ENCODE peak calls at places on chromosomes 4 and X, in seven cellular contexts. W is nephron progenitor cell, C is GM13976, H is psoas muscle, A is A549, Z is neural crest cell, I is A673. Q is an unnamed sample.

GRCh38 chrX:10071451-10072163 is 85.2 kb upstream of the CLCN4 start:
- DNase-seq in C (no peak), W (no peak), H (no peak), Z (no peak), I (peak; percentile 52), A (no peak), Q (no peak)

GRCh38 chrX:153773218-153773611 is 7.6 kb upstream of the SRPK3 start:
- DNase-seq in W (no peak), Z (no peak), I (no peak), A (no peak), H (no peak), C (no peak), Q (no peak)

GRCh38 chrX:107135076-107135964 is 16.7 kb upstream of the RBM41 start:
- DNase-seq in H (no peak), I (peak; percentile 45), A (peak; percentile 89), Z (no peak), W (no peak), C (no peak), Q (no peak)

GRCh38 chrX:71515039-71515398 is 17.9 kb upstream of the OGT start:
- DNase-seq in W (no peak), C (no peak), I (no peak), H (peak; percentile 46), Z (no peak), A (no peak), Q (no peak)

GRCh38 chr4:40878548-40879055 is 128.8 kb downstream of the NSUN7 start:
- DNase-seq in A (no peak), H (no peak), Z (no peak), W (no peak), I (no peak), C (no peak), Q (no peak)

GRCh38 chrX:128106630-128107029 is 54.4 kb upstream of the ACTRT1 start:
- DNase-seq in I (peak; percentile 60), Z (peak; percentile 10), C (peak; percentile 1), H (no peak), A (peak; percentile 38), W (peak; percentile 2), Q (peak; percentile 4)

GRCh38 chrX:131677655-131678628 is 134.1 kb downstream of the OR13H1 start:
- DNase-seq in A (peak; percentile 38), W (peak; percentile 78), C (peak; percentile 70), H (peak; percentile 21), I (peak; percentile 47), Z (peak; percentile 66), Q (peak; percentile 51)

GRCh38 chr4:101064541-101065180 is 282.7 kb downstream of the PPP3CA start:
- DNase-seq in A (no peak), C (no peak), H (no peak), W (no peak), Z (no peak), I (no peak), Q (no peak)

GRCh38 chr4:78693777-78694456 is 82.2 kb upstream of the BMP2K start:
- DNase-seq in W (no peak), I (no peak), H (peak; percentile 31), A (no peak), C (no peak), Z (no peak), Q (no peak)

GRCh38 chr4:137312257-137312656 is 220.0 kb downstream of the PCDH18 start:
- DNase-seq in H (no peak), C (no peak), W (no peak), Z (no peak), I (no peak), A (no peak), Q (no peak)

GRCh38 chr4:128528793-128529553 is 241.4 kb upstream of the PGRMC2 start:
- DNase-seq in C (no peak), I (peak; percentile 68), Z (no peak), A (peak; percentile 95), H (no peak), W (no peak), Q (no peak)

GRCh38 chr4:114458728-114459127 is 139.9 kb upstream of the UGT8 start:
- DNase-seq in Z (no peak), A (no peak), C (no peak), H (no peak), W (no peak), I (no peak), Q (no peak)

GRCh38 chr4:73259552-73260140 is 1.0 kb upstream of the ANKRD17 start:
- DNase-seq in H (no peak), W (peak; percentile 12), Z (peak; percentile 4), I (no peak), C (no peak), A (no peak), Q (no peak)

GRCh38 chrX:531611-531936 is 99.0 kb upstream of the SHOX start:
- DNase-seq in A (no peak), I (no peak), H (no peak), W (no peak), Z (no peak), C (no peak), Q (no peak)

GRCh38 chr4:19358015-19358414 is 893.7 kb upstream of the SLIT2 start:
- DNase-seq in H (no peak), I (no peak), C (no peak), A (no peak), W (no peak), Z (no peak), Q (no peak)

GRCh38 chr4:152348670-152349069 is 187.2 kb downstream of the FBXW7 start:
- DNase-seq in H (no peak), I (peak; percentile 67), Z (no peak), W (no peak), A (no peak), C (no peak), Q (no peak)

GRCh38 chrX:150692296-150692695 is 900 bp upstream of the MTMR1 start:
- DNase-seq in A (no peak), W (no peak), H (no peak), Z (no peak), I (no peak), C (no peak), Q (no peak)

GRCh38 chrX:143648705-143649104 is 12.8 kb upstream of the SLITRK4 start:
- DNase-seq in I (peak; percentile 29), H (no peak), C (no peak), W (no peak), Z (peak; percentile 1), A (no peak), Q (peak; percentile 12)

GRCh38 chr4:79987401-79987800 is 85.6 kb downstream of the ANTXR2 start:
- DNase-seq in Z (no peak), W (no peak), A (no peak), H (no peak), I (no peak), C (no peak), Q (no peak)

GRCh38 chr4:7295917-7296660 is 103.8 kb downstream of the SORCS2 start:
- DNase-seq in I (peak; percentile 22), W (no peak), Z (no peak), H (peak; percentile 45), C (peak; percentile 74), A (peak; percentile 45), Q (peak; percentile 40)

GRCh38 chr4:175953960-175954521 is 111.6 kb upstream of the WDR17 start:
- DNase-seq in C (peak; percentile 35), Z (no peak), I (peak; percentile 17), H (no peak), A (peak; percentile 2), W (no peak), Q (no peak)

GRCh38 chrX:131977619-131978018 is 45.5 kb upstream of the STK26 start:
- DNase-seq in W (no peak), Z (no peak), H (no peak), I (no peak), C (no peak), A (no peak), Q (no peak)

GRCh38 chr4:181550381-181550780 is 692.8 kb upstream of the TENM3 start:
- DNase-seq in Z (no peak), I (no peak), C (no peak), H (no peak), W (no peak), A (no peak), Q (no peak)

GRCh38 chr4:81136161-81136910 is 78.7 kb downstream of the PRKG2 start:
- DNase-seq in I (no peak), Z (no peak), A (no peak), C (no peak), H (no peak), W (no peak), Q (no peak)

GRCh38 chrX:1453390-1453783 is 678 bp upstream of the ASMTL start:
- DNase-seq in W (no peak), H (no peak), I (no peak), A (no peak), C (no peak), Z (no peak), Q (no peak)

GRCh38 chr4:71550220-71551190 is 211.7 kb downstream of the SLC4A4 start:
- DNase-seq in I (no peak), Z (no peak), W (no peak), C (no peak), H (no peak), A (peak; percentile 53), Q (no peak)
- TF ChIP-seq CTCF in I (no peak), Z (no peak), W (no peak), C (no peak), H (no peak), A (no peak), Q (no peak)

DNA sequence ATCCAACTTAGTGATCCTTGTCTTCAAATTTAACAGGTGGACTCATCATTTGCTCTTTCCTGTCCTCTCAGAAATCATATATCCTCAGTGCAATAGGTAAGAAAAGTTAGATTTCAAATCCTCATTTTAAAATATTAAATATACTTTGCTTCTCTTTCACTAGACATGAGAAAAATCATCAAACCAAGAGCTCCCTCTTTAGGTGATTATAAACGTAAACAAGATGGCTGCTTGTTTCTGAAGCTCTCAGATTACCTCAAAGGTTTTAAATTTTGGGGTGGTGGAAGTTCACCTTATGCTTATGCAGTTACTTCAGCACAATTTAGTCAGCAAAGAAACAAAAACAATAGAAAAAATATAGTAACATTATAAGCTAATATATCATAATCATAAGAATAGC is 27.3 kb downstream of the CSN3 start:
- DNase-seq in H (no peak), A (peak; percentile 1), Z (no peak), C (no peak), W (no peak), I (peak; percentile 9), Q (no peak)
- TF ChIP-seq CTCF in H (no peak), A (peak; percentile 11), Z (no peak), C (no peak), W (no peak), I (peak; percentile 35), Q (no peak)

GRCh38 chr4:125432078-125432477 is 117.3 kb downstream of the FAT4 start:
- DNase-seq in C (no peak), W (peak; percentile 11), A (peak; percentile 9), H (no peak), Z (no peak), I (peak; percentile 39), Q (peak; percentile 13)
- TF ChIP-seq CTCF in C (no peak), W (peak; percentile 11), A (no peak), H (peak; percentile 13), Z (no peak), I (peak; percentile 46), Q (no peak)

DNA sequence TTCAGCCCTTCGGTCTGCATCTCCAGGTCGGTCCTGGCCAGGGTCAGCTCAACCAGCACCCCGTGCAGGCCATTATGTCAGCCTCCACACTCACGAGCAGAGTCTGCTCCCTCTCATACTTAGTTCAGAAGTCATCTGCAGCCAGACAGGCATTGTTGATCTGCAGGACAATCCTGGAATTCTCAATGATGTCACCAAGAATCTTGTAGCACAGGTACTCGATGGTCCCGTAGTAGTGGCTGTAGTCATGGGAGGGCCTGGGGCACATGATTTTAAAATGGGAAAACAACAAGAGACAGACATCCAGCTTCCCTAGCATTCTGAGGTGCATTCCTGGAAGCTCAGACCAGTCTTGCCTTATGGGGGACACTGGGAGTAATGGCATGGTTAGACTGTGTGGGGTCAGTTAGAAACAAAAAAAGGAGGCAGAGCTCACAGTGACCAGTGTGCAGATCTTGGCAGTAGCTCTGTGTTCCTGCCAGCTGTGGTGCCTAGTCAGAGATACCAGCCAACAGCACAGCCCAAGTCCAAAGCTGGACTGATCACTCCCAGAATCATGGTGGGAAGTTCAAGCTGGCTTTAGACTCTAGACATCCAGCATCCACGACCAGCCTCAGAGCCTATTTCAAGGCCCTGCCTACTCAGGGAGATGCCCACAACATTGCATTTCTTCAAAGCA is 31.9 kb downstream of the LRIT3 start:
- DNase-seq in H (no peak), A (no peak), W (no peak), Z (no peak), C (no peak), I (no peak), Q (no peak)
- TF ChIP-seq CTCF in H (no peak), A (no peak), W (no peak), Z (no peak), C (no peak), I (no peak), Q (no peak)